ENCODE peak calls at places on chromosome 3, in five cellular contexts. Q is nucleus accumbens, K is GM23248, Y is tibial artery, R is right atrium auricular region. Z is an unnamed sample.

GRCh38 chr3:188834349-188834748 is 337.4 kb upstream of the TPRG1 start:
- DNase-seq in Y (no peak), K (no peak), R (no peak), Q (no peak), Z (no peak)

GRCh38 chr3:174089592-174089991 is 692.0 kb downstream of the NLGN1 start:
- DNase-seq in Q (no peak), K (no peak), R (no peak), Y (no peak), Z (no peak)

GRCh38 chr3:143090486-143090885 is 29.1 kb upstream of the CHST2 start:
- DNase-seq in R (no peak), K (no peak), Q (no peak), Y (no peak), Z (no peak)

GRCh38 chr3:150248865-150249360 is 159.2 kb upstream of the TSC22D2 start:
- DNase-seq in Y (no peak), R (no peak), Q (no peak), K (no peak), Z (no peak)

GRCh38 chr3:15264486-15264885 is 58.4 kb downstream of the CAPN7 start:
- DNase-seq in K (no peak), R (no peak), Q (no peak), Y (no peak), Z (no peak)

GRCh38 chr3:64530434-64531049 is 157.3 kb downstream of the ADAMTS9 start:
- DNase-seq in K (peak), R (peak), Q (peak), Y (peak), Z (peak)

GRCh38 chr3:35944915-35945710 is 305.8 kb downstream of the ARPP21 start:
- DNase-seq in Y (no peak), Q (no peak), R (no peak), K (peak), Z (no peak)

GRCh38 chr3:77190281-77190841 is 150.5 kb downstream of the ROBO2 start:
- DNase-seq in Q (no peak), Y (no peak), R (no peak), K (no peak), Z (no peak)

Z was measured in ovary.